ENCODE peak calls at places on chromosome 7, in six cellular contexts. F, T, I, U, Z and A are unnamed samples. For H3K27me3, the result is how much of the 10 kb centered on the place peaks cover.

GRCh38 chr7:105402221-105403095 is 13.7 kb upstream of the SRPK2 start:
- DNase-seq in F (no peak), T (no peak), Z (no peak), I (no peak), U (peak), A (no peak)

GRCh38 chr7:155373359-155374273 is 75.9 kb downstream of the INSIG1 start:
- DNase-seq in T (no peak), U (no peak), Z (no peak), F (no peak), I (peak), A (no peak)

GRCh38 chr7:70585071-70585470 is 546.9 kb upstream of the GALNT17 start:
- DNase-seq in I (peak), U (no peak), T (no peak), Z (no peak), F (no peak), A (no peak)

GRCh38 chr7:10474048-10474447 is 499.6 kb upstream of the PHF14 start:
- DNase-seq in T (no peak), Z (no peak), F (no peak), I (no peak), U (peak), A (no peak)

GRCh38 chr7:74187915-74188675 is 13.9 kb downstream of the EIF4H start:
- DNase-seq in T (no peak), F (no peak), I (no peak), Z (no peak), U (peak), A (peak)

GRCh38 chr7:141097430-141097829 is 23.6 kb downstream of the TMEM178B start:
- DNase-seq in U (no peak), I (peak), F (no peak), T (no peak), Z (no peak), A (no peak)

GRCh38 chr7:88217675-88218427 is 2.0 kb downstream of the SRI start:
- DNase-seq in U (peak), Z (no peak), I (no peak), T (no peak), F (no peak), A (no peak)

GRCh38 chr7:28778781-28779180 is 179.3 kb downstream of the TRIL start:
- DNase-seq in F (no peak), I (no peak), Z (no peak), T (no peak), U (no peak), A (no peak)

GRCh38 chr7:55077581-55078410 is 59.0 kb downstream of the EGFR start:
- DNase-seq in T (no peak), F (no peak), I (no peak), U (no peak), Z (no peak), A (no peak)

GRCh38 chr7:135758531-135758932 is 9.9 kb upstream of the FAM180A start:
- DNase-seq in Z (no peak), I (peak), U (peak), F (no peak), T (no peak), A (peak)

GRCh38 chr7:28732037-28732869 is 225.9 kb downstream of the TRIL start:
- DNase-seq in Z (no peak), U (peak), F (no peak), T (no peak), I (no peak), A (peak)

GRCh38 chr7:610141-610530 is 90.5 kb upstream of the PDGFA start:
- DNase-seq in U (no peak), Z (peak), T (peak), I (no peak), F (no peak), A (no peak)

GRCh38 chr7:32936686-32937085 is 20.6 kb upstream of the FKBP9 start:
- DNase-seq in F (no peak), T (no peak), Z (no peak), U (no peak), I (no peak), A (no peak)
- H3K27me3 ChIP-seq in F (under half), T (under half), Z (under half), U (under half), I (under half), A (under half)

GRCh38 chr7:101163281-101164070 is 1.9 kb downstream of the VGF start:
- DNase-seq in U (no peak), Z (peak), F (no peak), T (no peak), I (peak), A (peak)

GRCh38 chr7:101162551-101163280 is 2.7 kb downstream of the VGF start:
- DNase-seq in T (peak), Z (no peak), F (no peak), U (peak), I (peak), A (peak)

GRCh38 chr7:101165075-101165957 is at the start of gene VGF:
- DNase-seq in T (peak), Z (peak), I (peak), U (peak), F (no peak), A (peak)

GRCh38 chr7:101165958-101166602 is 711 bp upstream of the VGF start:
- DNase-seq in U (no peak), Z (no peak), I (peak), F (no peak), T (no peak), A (no peak)

GRCh38 chr7:101164071-101164840 is 1.1 kb downstream of the VGF start:
- DNase-seq in F (no peak), U (peak), Z (no peak), T (no peak), I (peak), A (peak)
- H3K27me3 ChIP-seq in F (under half), U (under half), Z (half or more), T (half or more), I (half or more), A (under half)

GRCh38 chr7:31073486-31074383 is 21.6 kb downstream of the ADCYAP1R1 start:
- DNase-seq in T (peak), Z (peak), F (no peak), U (peak), I (no peak), A (no peak)
- H3K27me3 ChIP-seq in T (under half), Z (under half), F (under half), U (under half), I (under half), A (under half)

GRCh38 chr7:128400566-128400965 is 9.2 kb downstream of the IMPDH1 start:
- DNase-seq in F (no peak), I (no peak), T (no peak), Z (no peak), U (no peak), A (no peak)
- H3K27me3 ChIP-seq in F (under half), I (under half), T (under half), Z (under half), U (under half), A (under half)

DNA sequence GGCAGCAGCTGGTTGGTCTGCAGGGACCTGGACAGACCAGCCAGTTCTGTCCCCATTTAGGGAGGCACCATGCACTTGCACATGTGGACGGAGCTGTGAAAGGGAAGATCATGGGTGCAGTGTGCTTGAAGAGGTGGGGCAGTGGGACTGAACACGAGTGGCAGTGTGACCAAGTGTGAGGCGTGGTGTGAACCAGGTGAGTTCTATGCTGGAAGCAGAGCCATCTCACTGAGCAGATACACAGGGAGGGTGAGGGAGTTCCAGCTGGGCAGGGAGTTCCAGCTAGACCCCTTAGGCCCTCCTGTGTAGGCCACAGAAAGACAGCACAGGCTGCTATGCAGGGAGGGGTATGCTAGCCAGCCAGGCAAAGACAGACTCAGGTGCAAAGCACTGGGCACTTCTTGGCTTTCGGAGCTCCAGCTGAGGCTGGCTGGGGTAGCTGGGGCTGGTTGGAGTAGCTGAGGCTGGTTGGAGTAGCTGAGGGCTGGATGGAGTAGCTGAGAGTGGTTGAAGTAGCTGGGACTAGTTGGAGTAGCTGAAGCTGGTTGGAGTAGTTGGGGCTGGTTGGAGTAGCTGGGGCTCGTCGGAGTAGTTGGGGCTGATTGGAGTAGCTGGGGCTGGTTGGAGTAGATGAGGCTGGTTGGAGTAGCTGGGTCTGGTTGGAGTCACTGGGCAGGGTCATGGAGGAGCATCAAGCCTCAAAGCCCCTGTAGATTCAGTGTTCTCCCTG is 90.9 kb downstream of the HIP1 start:
- DNase-seq in T (no peak), I (no peak), F (no peak), Z (no peak), U (no peak), A (no peak)
- H3K27me3 ChIP-seq in T (under half), I (under half), F (under half), Z (under half), U (under half), A (under half)

GRCh38 chr7:56188823-56189346 is 72.7 kb upstream of the NUPR2 start:
- DNase-seq in I (no peak), U (no peak), F (no peak), T (no peak), Z (no peak), A (no peak)
- H3K27me3 ChIP-seq in I (under half), U (under half), F (under half), T (under half), Z (under half), A (under half)